ENCODE peak calls at places on chromosomes 12 and 14, in five cellular contexts. B, W, U, Q and L are unnamed samples.

GRCh38 chr14:72471346-72471745 is 422.6 kb downstream of the DPF3 start:
- DNase-seq in W (no peak), Q (no peak), B (no peak), U (no peak), L (no peak)

GRCh38 chr12:6899837-6900519 is 4.6 kb upstream of the LRRC23 start:
- DNase-seq in U (no peak), Q (no peak), B (no peak), W (no peak), L (peak; percentile 55)

GRCh38 chr14:37094502-37094901 is 77.9 kb downstream of the SLC25A21 start:
- DNase-seq in B (no peak), W (no peak), U (no peak), Q (no peak), L (no peak)

GRCh38 chr12:113030875-113031525 is 25.5 kb upstream of the DTX1 start:
- DNase-seq in B (no peak), U (no peak), Q (peak; percentile 72), W (no peak), L (peak; percentile 88)

GRCh38 chr14:103121161-103121845 is 2.0 kb upstream of the TNFAIP2 start:
- DNase-seq in Q (no peak), U (no peak), W (no peak), B (peak; percentile 83), L (no peak)

GRCh38 chr12:104721065-104721458 is 237.0 kb downstream of the SLC41A2 start:
- DNase-seq in W (no peak), Q (no peak), U (no peak), B (no peak), L (no peak)

GRCh38 chr12:8914716-8915526 is 612 bp downstream of the PHC1 start:
- DNase-seq in B (peak; percentile 35), W (peak; percentile 58), Q (peak; percentile 76), U (peak; percentile 61), L (peak; percentile 34)

GRCh38 chr12:45017916-45018315 is 33.0 kb downstream of the DBX2 start:
- DNase-seq in W (no peak), Q (no peak), U (no peak), B (no peak), L (no peak)

GRCh38 chr12:6180300-6181051 is 19.7 kb upstream of the CD9 start:
- DNase-seq in Q (peak; percentile 48), B (peak; percentile 72), W (no peak), U (no peak), L (no peak)

GRCh38 chr12:130456375-130457199 is 118.9 kb downstream of the PIWIL1 start:
- DNase-seq in B (no peak), W (no peak), U (no peak), Q (peak; percentile 24), L (no peak)

GRCh38 chr12:53097207-53097563 is 282 bp upstream of the IGFBP6 start:
- DNase-seq in Q (no peak), B (no peak), W (no peak), U (no peak), L (peak; percentile 15)

DNA sequence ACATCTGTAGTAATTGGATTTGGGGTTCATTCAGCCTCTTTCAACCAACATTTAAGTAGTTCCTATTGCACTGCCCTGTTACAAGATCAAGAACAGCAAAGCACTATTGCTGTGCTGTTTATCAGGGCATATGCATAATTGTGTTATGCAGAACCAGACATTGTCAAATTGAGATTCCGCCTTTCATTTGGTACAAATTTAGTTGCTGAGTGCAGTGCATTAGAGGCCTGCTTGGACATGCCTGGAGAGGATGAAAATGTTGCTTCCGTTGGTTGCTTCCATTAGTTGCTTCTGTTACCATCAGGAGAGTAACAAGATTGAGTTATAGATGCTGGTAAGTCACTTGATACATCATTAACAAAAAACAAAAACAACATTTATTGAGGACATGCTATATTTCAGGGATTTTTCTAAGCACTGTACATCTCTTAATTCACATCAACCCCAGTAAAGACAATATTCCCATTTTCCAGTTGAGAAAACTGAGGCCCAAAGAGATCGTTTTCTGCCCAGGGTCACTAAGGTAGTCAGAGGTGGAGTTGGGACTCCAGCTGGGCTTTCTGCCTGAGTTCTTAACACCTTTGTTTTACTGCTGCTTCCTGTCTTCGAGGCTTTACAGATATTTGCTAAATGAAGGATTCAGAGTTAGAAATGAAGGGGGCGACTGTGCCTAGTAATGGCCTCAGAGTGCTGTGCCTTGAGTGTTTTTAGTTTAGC is 79.3 kb downstream of the PPP2R5C start:
- DNase-seq in B (no peak), U (no peak), W (no peak), Q (no peak), L (no peak)
- H3K4me1 ChIP-seq in B (peaks cover 32% of the 10 kb centered on the region), U (peaks cover 94% of the 10 kb centered on the region), W (peaks cover 75% of the 10 kb centered on the region), Q (no peaks in the 10 kb centered on the region), L (peaks cover 3% of the 10 kb centered on the region)

GRCh38 chr12:95323204-95323603 is 105.6 kb downstream of the VEZT start:
- DNase-seq in U (no peak), B (no peak), Q (no peak), W (no peak), L (no peak)

GRCh38 chr12:95319694-95320331 is 102.2 kb downstream of the VEZT start:
- DNase-seq in B (no peak), W (no peak), U (no peak), Q (no peak), L (no peak)

GRCh38 chr12:95322335-95322734 is 104.7 kb downstream of the VEZT start:
- DNase-seq in W (no peak), Q (no peak), B (no peak), U (no peak), L (no peak)

GRCh38 chr12:95318071-95318545 is 100.5 kb downstream of the VEZT start:
- DNase-seq in B (no peak), Q (peak; percentile 50), W (no peak), U (no peak), L (no peak)

GRCh38 chr12:95321516-95322246 is 104.1 kb downstream of the VEZT start:
- DNase-seq in B (no peak), Q (no peak), U (no peak), W (no peak), L (no peak)
- H3K4me1 ChIP-seq in B (no peaks in the 10 kb centered on the region), Q (peaks cover 23% of the 10 kb centered on the region), U (no peaks in the 10 kb centered on the region), W (no peaks in the 10 kb centered on the region), L (peaks cover 12% of the 10 kb centered on the region)

GRCh38 chr12:46402861-46403731 is 30.5 kb upstream of the SLC38A2 start:
- DNase-seq in Q (no peak), W (no peak), B (no peak), U (no peak), L (no peak)

GRCh38 chr12:46404733-46405132 is 32.2 kb upstream of the SLC38A2 start:
- DNase-seq in Q (no peak), B (no peak), W (no peak), U (no peak), L (no peak)

GRCh38 chr12:46402451-46402850 is 29.9 kb upstream of the SLC38A2 start:
- DNase-seq in W (no peak), B (peak; percentile 37), U (no peak), Q (no peak), L (no peak)

GRCh38 chr12:46404225-46404631 is 31.7 kb upstream of the SLC38A2 start:
- DNase-seq in U (no peak), B (no peak), Q (no peak), W (no peak), L (no peak)

DNA sequence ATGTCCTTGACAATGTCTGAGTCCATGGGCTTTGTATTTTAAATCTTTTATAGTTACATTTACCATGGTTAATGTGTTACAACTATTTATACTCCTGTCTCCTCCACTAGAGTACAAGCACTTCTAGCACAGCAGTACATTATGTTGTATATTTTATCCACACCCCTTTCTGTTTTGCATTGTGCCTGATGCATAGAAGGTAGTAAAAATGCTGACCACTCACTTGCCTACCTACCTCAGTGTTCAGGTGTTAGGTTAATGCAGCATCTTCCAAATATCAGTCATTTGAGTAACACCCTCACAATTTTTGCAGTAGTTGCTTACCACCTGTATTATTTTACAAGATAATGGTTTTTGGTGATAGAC is 31.1 kb upstream of the SLC38A2 start:
- DNase-seq in B (no peak), U (no peak), Q (no peak), W (no peak), L (no peak)
- H3K4me1 ChIP-seq in B (peaks cover 40% of the 10 kb centered on the region), U (peaks cover 9% of the 10 kb centered on the region), Q (peaks cover 26% of the 10 kb centered on the region), W (no peaks in the 10 kb centered on the region), L (peaks cover 27% of the 10 kb centered on the region)

GRCh38 chr12:11756523-11756922 is 107.0 kb downstream of the ETV6 start:
- DNase-seq in B (no peak), Q (no peak), U (no peak), W (no peak), L (no peak)

GRCh38 chr12:11757531-11757930 is 108.1 kb downstream of the ETV6 start:
- DNase-seq in B (no peak), W (no peak), U (no peak), Q (no peak), L (no peak)

GRCh38 chr12:11756022-11756421 is 106.5 kb downstream of the ETV6 start:
- DNase-seq in W (no peak), Q (no peak), U (no peak), B (no peak), L (no peak)

GRCh38 chr12:11758087-11758837 is 108.8 kb downstream of the ETV6 start:
- DNase-seq in Q (no peak), B (no peak), U (no peak), W (no peak), L (no peak)

DNA sequence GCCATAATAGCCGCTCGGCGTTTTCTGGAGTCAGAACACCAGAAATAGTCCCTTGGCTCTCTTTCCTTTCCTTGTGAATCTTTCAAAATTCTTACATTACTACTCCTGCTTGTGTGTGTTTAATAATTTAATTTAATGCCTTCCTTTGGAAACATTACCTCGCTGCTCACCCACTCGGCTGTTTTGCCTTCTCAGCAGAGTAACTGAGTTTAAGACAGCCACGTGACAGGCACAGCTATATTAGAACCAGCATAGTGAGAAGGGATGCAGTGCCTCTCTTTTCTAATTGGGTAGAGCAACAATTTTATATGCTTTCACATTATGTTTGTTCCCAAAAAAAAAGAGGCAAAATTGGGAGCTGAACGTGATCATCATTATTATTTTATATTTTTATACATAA is 107.6 kb downstream of the ETV6 start:
- DNase-seq in U (no peak), W (no peak), B (no peak), Q (no peak), L (no peak)
- H3K4me1 ChIP-seq in U (peaks cover 3% of the 10 kb centered on the region), W (peaks cover 4% of the 10 kb centered on the region), B (peaks cover 52% of the 10 kb centered on the region), Q (peaks cover 8% of the 10 kb centered on the region), L (peaks cover 16% of the 10 kb centered on the region)

GRCh38 chr12:118183711-118184110 is 47.8 kb downstream of the PEBP1 start:
- DNase-seq in U (no peak), B (no peak), Q (no peak), W (no peak), L (no peak)
- H3K4me1 ChIP-seq in U (no peaks in the 10 kb centered on the region), B (peaks cover 37% of the 10 kb centered on the region), Q (no peaks in the 10 kb centered on the region), W (no peaks in the 10 kb centered on the region), L (no peaks in the 10 kb centered on the region)